ENCODE peak calls at places on chromosomes 11 and 22, in four cellular contexts. One of them, this sample, is unnamed. For H3K27me3 and H3K36me3, the result is how much of the 10 kb centered on the place peaks cover.

GRCh38 chr11:18527512-18527911 is 770 bp upstream of the TSG101 start:
- DNase-seq in stomach: no peak
- DNase-seq in right atrium auricular region: no peak
- DNase-seq in prostate gland: no peak
- DNase-seq in this sample: no peak

GRCh38 chr11:69166186-69167115 is 10.7 kb downstream of the SMIM38 start:
- DNase-seq in stomach: no peak
- DNase-seq in right atrium auricular region: no peak
- DNase-seq in prostate gland: no peak
- DNase-seq in this sample: peak

GRCh38 chr11:129451524-129451923 is 75.9 kb downstream of the BARX2 start:
- DNase-seq in stomach: no peak
- DNase-seq in right atrium auricular region: no peak
- DNase-seq in prostate gland: no peak
- DNase-seq in this sample: no peak

GRCh38 chr11:99370557-99371200 is 349.9 kb downstream of the CNTN5 start:
- DNase-seq in stomach: no peak
- DNase-seq in right atrium auricular region: no peak
- DNase-seq in prostate gland: no peak
- DNase-seq in this sample: no peak

GRCh38 chr11:19398273-19398672 is 157.5 kb upstream of the E2F8 start:
- DNase-seq in stomach: no peak
- DNase-seq in right atrium auricular region: no peak
- DNase-seq in prostate gland: no peak
- DNase-seq in this sample: no peak

GRCh38 chr11:102900346-102900745 is 25.6 kb upstream of the MMP12 start:
- DNase-seq in stomach: no peak
- DNase-seq in right atrium auricular region: no peak
- DNase-seq in prostate gland: no peak
- DNase-seq in this sample: no peak

GRCh38 chr11:33861366-33861765 is 30.5 kb downstream of the LMO2 start:
- DNase-seq in stomach: no peak
- DNase-seq in right atrium auricular region: no peak
- DNase-seq in prostate gland: no peak
- DNase-seq in this sample: no peak

GRCh38 chr11:134393638-134394037 is 18.4 kb downstream of the B3GAT1 start:
- DNase-seq in stomach: peak
- DNase-seq in right atrium auricular region: no peak
- DNase-seq in prostate gland: peak
- DNase-seq in this sample: peak

GRCh38 chr11:118291453-118291852 is 13.1 kb upstream of the CD3E start:
- DNase-seq in stomach: no peak
- DNase-seq in right atrium auricular region: no peak
- DNase-seq in prostate gland: no peak
- DNase-seq in this sample: no peak

GRCh38 chr22:17576475-17576874 is 13.2 kb downstream of the SLC25A18 start:
- DNase-seq in stomach: no peak
- DNase-seq in right atrium auricular region: no peak
- DNase-seq in prostate gland: no peak
- DNase-seq in this sample: no peak

GRCh38 chr11:116193321-116194114 is 579.3 kb downstream of the BUD13 start:
- DNase-seq in stomach: peak
- DNase-seq in right atrium auricular region: no peak
- DNase-seq in prostate gland: peak
- DNase-seq in this sample: peak

GRCh38 chr11:86398106-86398505 is 23.4 kb downstream of the CCDC81 start:
- DNase-seq in stomach: no peak
- DNase-seq in right atrium auricular region: no peak
- DNase-seq in prostate gland: no peak
- DNase-seq in this sample: no peak

GRCh38 chr11:14435717-14436116 is 63.9 kb downstream of the COPB1 start:
- DNase-seq in stomach: no peak
- DNase-seq in right atrium auricular region: no peak
- DNase-seq in prostate gland: no peak
- DNase-seq in this sample: no peak

GRCh38 chr11:131037873-131038272 is 121.6 kb upstream of the SNX19 start:
- DNase-seq in stomach: no peak
- DNase-seq in right atrium auricular region: no peak
- DNase-seq in prostate gland: no peak
- DNase-seq in this sample: no peak

GRCh38 chr11:102138677-102139076 is 28.4 kb downstream of the YAP1 start:
- DNase-seq in stomach: no peak
- DNase-seq in right atrium auricular region: no peak
- DNase-seq in prostate gland: no peak
- DNase-seq in this sample: no peak

GRCh38 chr11:23866641-23867040 is 630.2 kb upstream of the LUZP2 start:
- DNase-seq in stomach: no peak
- DNase-seq in right atrium auricular region: no peak
- DNase-seq in prostate gland: no peak
- DNase-seq in this sample: no peak

GRCh38 chr11:68783216-68783821 is 32.0 kb upstream of the TESMIN start:
- DNase-seq in stomach: no peak
- DNase-seq in right atrium auricular region: no peak
- DNase-seq in prostate gland: no peak
- DNase-seq in this sample: no peak

GRCh38 chr11:5937868-5938602 is 4.0 kb upstream of the OR56A3 start:
- DNase-seq in stomach: no peak
- DNase-seq in right atrium auricular region: no peak
- DNase-seq in prostate gland: no peak
- DNase-seq in this sample: no peak

GRCh38 chr11:17827006-17827405 is 92.4 kb downstream of the KCNC1 start:
- DNase-seq in stomach: no peak
- DNase-seq in right atrium auricular region: no peak
- DNase-seq in prostate gland: no peak
- DNase-seq in this sample: peak

GRCh38 chr11:111923351-111923788 is 4.7 kb downstream of the C11orf52 start:
- DNase-seq in stomach: no peak
- DNase-seq in right atrium auricular region: peak
- DNase-seq in prostate gland: no peak
- DNase-seq in this sample: no peak

GRCh38 chr11:121249039-121249663 is 43.4 kb upstream of the SC5D start:
- DNase-seq in stomach: no peak
- DNase-seq in right atrium auricular region: no peak
- DNase-seq in prostate gland: no peak
- DNase-seq in this sample: peak
- H3K4me3 ChIP-seq in stomach: no peak
- H3K4me3 ChIP-seq in right atrium auricular region: no peak
- H3K4me3 ChIP-seq in prostate gland: no peak
- H3K4me3 ChIP-seq in this sample: no peak

GRCh38 chr11:123690490-123690889 is 36.1 kb upstream of the SCN3B start:
- DNase-seq in stomach: no peak
- DNase-seq in right atrium auricular region: no peak
- DNase-seq in prostate gland: no peak
- DNase-seq in this sample: no peak
- H3K27me3 ChIP-seq in stomach: under half
- H3K27me3 ChIP-seq in right atrium auricular region: under half
- H3K27me3 ChIP-seq in prostate gland: under half
- H3K27me3 ChIP-seq in this sample: under half

GRCh38 chr22:27919943-27920755 is 1.1 kb upstream of the PITPNB start:
- DNase-seq in stomach: no peak
- DNase-seq in right atrium auricular region: peak
- DNase-seq in prostate gland: no peak
- DNase-seq in this sample: peak
- H3K36me3 ChIP-seq in stomach: under half
- H3K36me3 ChIP-seq in right atrium auricular region: under half
- H3K36me3 ChIP-seq in prostate gland: under half
- H3K36me3 ChIP-seq in this sample: under half

DNA sequence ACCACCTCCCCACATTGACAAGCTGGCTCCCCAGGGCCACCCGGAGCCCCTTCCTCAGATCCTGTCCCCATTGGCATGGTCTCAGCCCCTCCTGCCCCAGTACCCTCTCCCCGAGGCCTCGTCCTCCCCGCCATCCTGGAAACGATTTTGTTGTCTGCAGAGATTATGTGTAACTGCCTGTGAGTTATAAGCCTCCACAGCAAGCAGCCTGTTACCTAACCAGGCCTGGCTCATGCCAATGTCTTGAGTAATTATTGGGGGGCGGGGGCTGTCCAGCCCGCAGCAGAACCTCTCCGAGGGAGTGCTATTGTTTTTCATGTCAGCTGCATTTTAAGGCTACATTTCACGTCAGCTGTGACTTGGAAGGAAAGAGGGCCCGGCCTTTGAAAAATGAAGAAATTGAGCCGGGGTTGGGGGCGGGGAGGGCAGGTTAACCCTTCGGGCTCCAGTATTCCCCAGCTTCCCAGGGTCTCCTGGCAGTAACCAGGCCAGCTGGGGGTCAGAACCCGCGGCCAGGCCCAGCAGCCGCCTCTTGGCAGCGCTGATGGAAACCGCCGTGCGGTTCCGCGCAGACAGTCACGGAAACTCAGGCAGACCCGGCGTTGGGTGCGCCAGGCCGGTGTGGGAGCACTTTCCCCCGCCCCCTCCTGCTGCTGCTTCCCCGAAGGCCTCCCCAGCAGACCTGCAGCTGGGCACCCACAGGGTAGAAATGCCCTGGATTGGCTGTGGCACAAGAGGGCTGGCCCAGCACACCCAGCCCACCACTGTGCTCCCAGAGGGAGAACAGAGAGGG is 59.5 kb downstream of the CDKN1C start:
- DNase-seq in stomach: no peak
- DNase-seq in right atrium auricular region: peak
- DNase-seq in prostate gland: peak
- DNase-seq in this sample: peak
- H3K4me3 ChIP-seq in stomach: no peak
- H3K4me3 ChIP-seq in right atrium auricular region: peak
- H3K4me3 ChIP-seq in prostate gland: no peak
- H3K4me3 ChIP-seq in this sample: no peak

GRCh38 chr22:22888509-22889353 is 1.1 kb downstream of the IGLL5 start:
- DNase-seq in stomach: no peak
- DNase-seq in right atrium auricular region: no peak
- DNase-seq in prostate gland: no peak
- DNase-seq in this sample: peak
- H3K27me3 ChIP-seq in stomach: under half
- H3K27me3 ChIP-seq in right atrium auricular region: under half
- H3K27me3 ChIP-seq in prostate gland: under half
- H3K27me3 ChIP-seq in this sample: under half

GRCh38 chr11:63997104-63997700 is 11.0 kb downstream of the OTUB1 start:
- DNase-seq in stomach: no peak
- DNase-seq in right atrium auricular region: no peak
- DNase-seq in prostate gland: no peak
- DNase-seq in this sample: no peak

GRCh38 chr11:63993983-63994382 is 7.7 kb downstream of the OTUB1 start:
- DNase-seq in stomach: no peak
- DNase-seq in right atrium auricular region: no peak
- DNase-seq in prostate gland: no peak
- DNase-seq in this sample: no peak

GRCh38 chr11:63991558-63991957 is 5.3 kb downstream of the OTUB1 start:
- DNase-seq in stomach: no peak
- DNase-seq in right atrium auricular region: no peak
- DNase-seq in prostate gland: no peak
- DNase-seq in this sample: no peak

GRCh38 chr11:63996512-63996911 is 10.3 kb downstream of the OTUB1 start:
- DNase-seq in stomach: no peak
- DNase-seq in right atrium auricular region: no peak
- DNase-seq in prostate gland: no peak
- DNase-seq in this sample: peak

DNA sequence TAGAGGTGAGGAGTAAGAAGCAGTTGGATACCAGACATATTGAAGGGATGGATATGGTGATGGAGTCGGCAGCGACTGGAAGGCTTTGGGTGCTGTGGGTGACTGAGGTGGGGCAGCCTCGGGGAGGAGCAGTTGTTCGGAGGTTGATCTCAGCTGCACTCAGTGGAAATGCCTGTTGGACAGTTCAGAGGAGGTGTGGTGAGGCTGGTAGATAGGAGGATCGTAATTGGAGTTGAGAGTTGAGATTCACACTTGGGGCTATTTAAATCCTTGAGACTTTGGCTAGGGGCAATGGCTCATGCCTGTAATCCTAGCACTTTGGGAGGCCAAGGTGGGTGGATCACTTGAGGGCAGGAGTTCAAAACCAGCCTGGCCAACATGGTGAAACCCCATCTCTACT is 6.9 kb downstream of the OTUB1 start:
- DNase-seq in stomach: no peak
- DNase-seq in right atrium auricular region: no peak
- DNase-seq in prostate gland: no peak
- DNase-seq in this sample: no peak
- H3K36me3 ChIP-seq in stomach: half or more
- H3K36me3 ChIP-seq in right atrium auricular region: half or more
- H3K36me3 ChIP-seq in prostate gland: under half
- H3K36me3 ChIP-seq in this sample: under half

DNA sequence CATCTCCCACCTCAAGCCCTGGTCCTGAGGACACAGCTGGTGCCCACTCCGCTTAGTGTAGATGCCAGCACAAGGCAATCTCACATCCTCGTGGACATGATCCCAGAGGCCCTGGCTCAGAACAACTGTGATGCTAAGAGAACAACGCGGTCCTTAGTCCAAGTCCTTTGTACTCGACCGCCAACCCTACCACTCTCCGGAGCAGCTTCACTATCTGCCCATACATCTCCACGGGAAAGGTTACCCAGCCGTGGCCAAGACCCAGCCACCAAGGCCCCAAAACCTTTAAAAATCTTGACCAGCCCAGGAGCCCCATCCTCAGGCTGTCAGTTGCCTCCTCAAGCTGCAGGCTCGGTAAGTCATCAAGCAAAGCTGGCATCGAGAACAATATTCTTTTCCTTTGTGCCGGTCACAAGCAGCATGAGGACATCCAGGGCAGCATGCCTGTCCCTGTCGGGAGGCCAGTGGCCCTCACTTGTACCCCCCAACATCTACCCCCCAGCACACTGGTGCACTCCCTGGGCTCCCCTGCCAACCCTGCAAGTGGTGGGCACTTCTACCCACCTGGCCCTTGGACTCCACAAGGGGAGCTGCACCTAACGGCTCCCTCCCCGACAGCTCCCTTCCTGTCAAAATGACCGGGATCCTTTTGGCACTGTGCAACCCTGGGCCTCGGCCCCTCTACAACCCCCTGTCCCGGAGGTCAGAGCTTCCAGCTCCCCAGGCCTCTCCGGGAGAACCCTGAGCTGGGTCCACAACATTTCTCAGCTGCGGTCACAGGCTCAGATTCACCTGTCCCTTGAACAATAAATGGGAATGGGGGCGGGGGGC is 2.5 kb downstream of the OSBPL5 start:
- DNase-seq in stomach: no peak
- DNase-seq in right atrium auricular region: no peak
- DNase-seq in prostate gland: no peak
- DNase-seq in this sample: peak
- H3K4me3 ChIP-seq in stomach: no peak
- H3K4me3 ChIP-seq in right atrium auricular region: no peak
- H3K4me3 ChIP-seq in prostate gland: no peak
- H3K4me3 ChIP-seq in this sample: no peak

This sample was measured in H7.